ENCODE peak calls at places on chromosome 2, in five cellular contexts. G, B, Z, O and D are unnamed samples. For H3K36me3 and H3K4me1, the result is how much of the 10 kb centered on the place peaks cover.

GRCh38 chr2:134669731-134670669 is 48.8 kb downstream of the TMEM163 start:
- DNase-seq in G (peak), B (no peak), Z (no peak), O (no peak), D (no peak)

GRCh38 chr2:20596973-20597867 is 53.7 kb downstream of the HS1BP3 start:
- DNase-seq in G (peak), B (no peak), Z (peak), O (no peak), D (no peak)

GRCh38 chr2:64945973-64946736 is 43.0 kb upstream of the SLC1A4 start:
- DNase-seq in G (no peak), B (peak), Z (peak), O (no peak), D (no peak)

GRCh38 chr2:85383850-85384249 is 26.3 kb downstream of the CAPG start:
- DNase-seq in G (no peak), B (no peak), Z (no peak), O (no peak), D (no peak)

GRCh38 chr2:201852878-201853415 is 46.6 kb downstream of the CDK15 start:
- DNase-seq in G (no peak), B (peak), Z (no peak), O (no peak), D (no peak)

GRCh38 chr2:31051213-31052185 is 86.7 kb downstream of the GALNT14 start:
- DNase-seq in G (no peak), B (no peak), Z (no peak), O (no peak), D (no peak)

GRCh38 chr2:152505495-152505906 is 170.5 kb downstream of the FMNL2 start:
- DNase-seq in G (no peak), B (peak), Z (no peak), O (no peak), D (peak)

GRCh38 chr2:54499666-54500065 is 43.5 kb downstream of the SPTBN1 start:
- DNase-seq in G (peak), B (peak), Z (no peak), O (no peak), D (no peak)

GRCh38 chr2:99880148-99880983 is 262.0 kb downstream of the AFF3 start:
- DNase-seq in G (no peak), B (peak), Z (no peak), O (peak), D (peak)

GRCh38 chr2:111662771-111663470 is 221.1 kb downstream of the ANAPC1 start:
- DNase-seq in G (no peak), B (peak), Z (no peak), O (no peak), D (peak)

GRCh38 chr2:203636896-203637818 is 69.3 kb upstream of the CD28 start:
- DNase-seq in G (no peak), B (no peak), Z (no peak), O (no peak), D (no peak)

GRCh38 chr2:70978388-70979357 is at the start of gene ANKRD53:
- DNase-seq in G (peak), B (no peak), Z (no peak), O (peak), D (no peak)

GRCh38 chr2:71619230-71619741 is 165.9 kb downstream of the DYSF start:
- DNase-seq in G (no peak), B (no peak), Z (no peak), O (no peak), D (no peak)

GRCh38 chr2:437772-438393 is 150.0 kb upstream of the ALKAL2 start:
- DNase-seq in G (no peak), B (no peak), Z (no peak), O (no peak), D (no peak)

GRCh38 chr2:129793326-129793955 is 186.0 kb upstream of the RAB6C start:
- DNase-seq in G (no peak), B (no peak), Z (no peak), O (no peak), D (no peak)

GRCh38 chr2:181037922-181038321 is 57.5 kb downstream of the UBE2E3 start:
- DNase-seq in G (no peak), B (peak), Z (no peak), O (no peak), D (peak)

GRCh38 chr2:218886461-218886947 is 5.9 kb downstream of the WNT10A start:
- DNase-seq in G (peak), B (no peak), Z (no peak), O (no peak), D (no peak)

GRCh38 chr2:215136669-215137328 is 1.6 kb downstream of the ABCA12 start:
- DNase-seq in G (no peak), B (peak), Z (no peak), O (no peak), D (peak)

GRCh38 chr2:69902213-69902922 is 8.6 kb downstream of the SNRNP27 start:
- DNase-seq in G (no peak), B (no peak), Z (no peak), O (no peak), D (no peak)

GRCh38 chr2:42100696-42101585 is 53.1 kb downstream of the PKDCC start:
- DNase-seq in G (peak), B (peak), Z (no peak), O (no peak), D (peak)

GRCh38 chr2:714005-714741 is 37.0 kb upstream of the TMEM18 start:
- DNase-seq in G (peak), B (peak), Z (no peak), O (peak), D (no peak)

GRCh38 chr2:70089220-70089945 is 2.1 kb downstream of the PCBP1 start:
- DNase-seq in G (peak), B (no peak), Z (no peak), O (peak), D (no peak)

GRCh38 chr2:55581875-55582547 is 35.4 kb downstream of the PPP4R3B start:
- DNase-seq in G (no peak), B (peak), Z (no peak), O (no peak), D (peak)

GRCh38 chr2:71678874-71679273 is 225.5 kb downstream of the DYSF start:
- DNase-seq in G (no peak), B (no peak), Z (no peak), O (no peak), D (no peak)

GRCh38 chr2:38174646-38175096 is 98.7 kb upstream of the CYP1B1 start:
- DNase-seq in G (no peak), B (peak), Z (no peak), O (no peak), D (peak)

GRCh38 chr2:84856785-84857184 is 24.1 kb downstream of the TRABD2A start:
- DNase-seq in G (no peak), B (no peak), Z (no peak), O (no peak), D (no peak)

GRCh38 chr2:27054721-27055120 is 3.3 kb downstream of the AGBL5 start:
- DNase-seq in G (no peak), B (no peak), Z (no peak), O (no peak), D (no peak)
- H3K36me3 ChIP-seq in G (under half), B (under half), Z (under half), O (under half), D (under half)

GRCh38 chr2:109172556-109173105 is 43.6 kb downstream of the SH3RF3 start:
- DNase-seq in G (no peak), B (peak), Z (no peak), O (no peak), D (peak)

GRCh38 chr2:109173311-109174171 is 44.5 kb downstream of the SH3RF3 start:
- DNase-seq in G (peak), B (peak), Z (peak), O (peak), D (peak)

GRCh38 chr2:109174214-109174613 is 45.2 kb downstream of the SH3RF3 start:
- DNase-seq in G (no peak), B (no peak), Z (no peak), O (no peak), D (no peak)

GRCh38 chr2:109170645-109171044 is 41.6 kb downstream of the SH3RF3 start:
- DNase-seq in G (no peak), B (no peak), Z (no peak), O (no peak), D (no peak)

DNA sequence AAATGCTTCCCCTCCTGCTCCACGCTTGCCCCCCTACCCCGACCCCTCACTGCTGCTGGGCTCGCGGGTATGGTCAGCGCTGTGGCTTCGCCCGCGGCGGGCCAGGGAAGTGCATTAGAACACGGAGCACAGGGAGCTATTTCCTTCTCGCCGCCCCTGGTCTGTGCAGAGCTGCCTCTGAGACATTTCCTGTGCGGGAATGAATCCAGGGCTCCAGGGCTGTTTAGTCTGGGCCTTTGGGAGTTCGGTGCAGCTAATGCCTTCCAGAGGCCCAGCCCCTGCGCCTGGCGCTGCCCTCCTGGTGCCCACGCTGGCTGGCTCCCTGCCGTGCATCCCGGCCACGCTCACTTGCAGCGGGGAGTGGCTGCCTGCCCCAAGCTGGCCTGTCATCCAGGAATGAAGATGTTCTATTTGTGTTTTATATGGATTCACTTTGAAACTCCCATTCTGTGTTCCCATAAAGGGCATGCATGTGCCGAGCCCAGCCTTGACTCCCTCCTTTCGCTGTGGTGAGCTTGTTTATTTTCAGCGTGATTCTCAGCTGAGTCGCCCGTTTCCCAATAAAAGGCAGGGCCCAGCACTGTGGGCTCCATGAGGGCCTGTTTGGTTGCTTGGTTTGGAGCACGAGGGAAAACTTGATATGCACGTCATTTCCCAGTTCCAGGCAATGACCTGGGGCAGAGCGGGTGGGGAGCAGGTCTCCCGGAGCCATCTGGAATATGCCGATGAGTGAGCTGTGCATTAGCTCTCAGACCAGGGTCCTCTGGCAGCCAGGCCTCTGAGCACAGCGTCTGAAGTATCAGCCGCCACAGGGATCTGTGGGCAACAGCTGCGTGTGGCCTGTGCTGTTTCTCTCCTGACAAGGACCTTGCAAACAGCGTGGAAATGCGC is 42.7 kb downstream of the SH3RF3 start:
- DNase-seq in G (peak), B (peak), Z (peak), O (peak), D (peak)
- TF ChIP-seq CTCF in G (peak), B (peak), Z (peak), O (peak), D (no peak)

GRCh38 chr2:43134571-43134889 is 91.9 kb downstream of the ZFP36L2 start:
- DNase-seq in G (no peak), B (no peak), Z (no peak), O (no peak), D (no peak)

GRCh38 chr2:43132523-43133301 is 93.7 kb downstream of the ZFP36L2 start:
- DNase-seq in G (no peak), B (no peak), Z (no peak), O (no peak), D (no peak)

GRCh38 chr2:43133336-43133707 is 93.1 kb downstream of the ZFP36L2 start:
- DNase-seq in G (no peak), B (no peak), Z (no peak), O (no peak), D (no peak)

GRCh38 chr2:43135583-43135982 is 90.8 kb downstream of the ZFP36L2 start:
- DNase-seq in G (no peak), B (no peak), Z (no peak), O (no peak), D (no peak)

GRCh38 chr2:43133708-43134570 is 92.5 kb downstream of the ZFP36L2 start:
- DNase-seq in G (no peak), B (no peak), Z (peak), O (no peak), D (no peak)
- H3K4me1 ChIP-seq in G (under half), B (under half), Z (under half), O (under half), D (under half)

GRCh38 chr2:86485103-86485502 is 43.9 kb downstream of the KDM3A start:
- DNase-seq in G (no peak), B (peak), Z (no peak), O (no peak), D (no peak)

GRCh38 chr2:86480105-86480504 is 38.9 kb downstream of the KDM3A start:
- DNase-seq in G (no peak), B (no peak), Z (no peak), O (no peak), D (no peak)

GRCh38 chr2:86477349-86477748 is 36.2 kb downstream of the KDM3A start:
- DNase-seq in G (no peak), B (peak), Z (no peak), O (no peak), D (peak)

GRCh38 chr2:86484385-86484784 is 43.2 kb downstream of the KDM3A start:
- DNase-seq in G (no peak), B (no peak), Z (no peak), O (no peak), D (no peak)

GRCh38 chr2:86482034-86482433 is 40.9 kb downstream of the KDM3A start:
- DNase-seq in G (no peak), B (peak), Z (no peak), O (no peak), D (no peak)
- H3K36me3 ChIP-seq in G (under half), B (half or more), Z (half or more), O (half or more), D (half or more)

DNA sequence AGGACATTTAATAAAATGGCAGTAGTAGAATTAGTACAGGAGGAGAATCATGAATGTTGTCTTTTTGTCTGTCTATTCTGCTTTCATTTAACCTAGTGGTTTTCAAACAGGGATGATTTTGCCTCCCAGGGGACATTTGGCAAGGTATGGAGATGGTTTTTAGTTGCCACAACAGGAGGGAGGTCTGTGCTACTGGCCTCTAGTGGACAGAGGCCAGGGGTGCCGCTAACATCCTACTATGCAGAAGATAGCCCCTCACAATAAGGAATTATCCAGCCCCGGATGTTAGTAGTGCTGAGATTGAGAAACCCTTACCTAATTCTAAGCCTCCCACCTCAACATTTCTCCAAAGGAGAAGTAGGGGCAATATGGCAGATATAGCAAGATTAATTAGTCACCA is 18.3 kb downstream of the FASTKD2 start:
- DNase-seq in G (no peak), B (no peak), Z (no peak), O (peak), D (no peak)
- TF ChIP-seq CTCF in G (no peak), B (peak), Z (no peak), O (peak), D (peak)

GRCh38 chr2:173161516-173161915 is 85.9 kb downstream of the MAP3K20 start:
- DNase-seq in G (no peak), B (no peak), Z (no peak), O (no peak), D (no peak)
- H3K4me1 ChIP-seq in G (under half), B (under half), Z (under half), O (under half), D (under half)

GRCh38 chr2:46985512-46985911 is 69.9 kb upstream of the MCFD2 start:
- DNase-seq in G (no peak), B (peak), Z (no peak), O (no peak), D (peak)

GRCh38 chr2:46988733-46989481 is 73.3 kb upstream of the MCFD2 start:
- DNase-seq in G (peak), B (no peak), Z (no peak), O (peak), D (no peak)

GRCh38 chr2:46990231-46990588 is 74.6 kb upstream of the MCFD2 start:
- DNase-seq in G (no peak), B (no peak), Z (no peak), O (no peak), D (no peak)

GRCh38 chr2:46989491-46990230 is 74.1 kb upstream of the MCFD2 start:
- DNase-seq in G (no peak), B (no peak), Z (no peak), O (no peak), D (no peak)

DNA sequence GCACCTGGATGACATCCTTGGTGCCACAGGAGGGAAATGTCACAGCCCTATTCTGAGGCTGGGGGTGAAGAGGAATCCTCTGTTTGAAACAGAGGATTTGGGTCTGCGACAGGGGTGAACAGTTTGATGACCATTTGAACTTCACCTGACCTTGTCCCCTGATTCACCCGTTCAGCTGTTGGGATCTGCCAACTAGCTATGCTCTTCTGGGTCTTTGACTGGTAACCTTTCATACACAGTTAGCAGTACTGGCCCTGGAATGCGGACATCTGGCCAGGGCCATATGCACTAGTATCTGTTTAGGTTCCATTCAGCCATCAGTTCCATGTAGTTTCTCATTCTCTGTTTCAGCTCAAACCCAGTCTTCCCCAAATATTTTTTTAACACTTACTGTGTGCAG is 72.6 kb upstream of the MCFD2 start:
- DNase-seq in G (no peak), B (no peak), Z (no peak), O (no peak), D (no peak)
- H3K36me3 ChIP-seq in G (under half), B (under half), Z (under half), O (under half), D (under half)